ENCODE peak calls at places on chromosomes 12 and 14, in ten cellular contexts. X is SHP77; Z is Right ventricle myocardium superior; N is ELR; R is hypothalamus; Q is fibroblast of the aortic adventitia; L is ovary; T is SIG-M5; P is SK-N-MC; O is activated naive CD8-positive, alpha-beta T cell treated with anti-CD3 and anti-CD28 coated beads, Interleukin-2, amount 50 U/mL, for 24 hours. C is an unnamed sample.

GRCh38 chr14:24859559-24859958 is 190.4 kb downstream of the STXBP6 start:
- DNase-seq in X (no peak), Z (no peak), N (no peak), R (no peak), Q (no peak), L (no peak), T (no peak), P (no peak), O (no peak), C (no peak)

GRCh38 chr14:102993523-102993922 is 63.8 kb downstream of the CDC42BPB start:
- DNase-seq in X (no peak), Z (no peak), N (peak; percentile 90), R (no peak), Q (peak; percentile 28), L (no peak), T (no peak), P (no peak), O (no peak), C (no peak)

GRCh38 chr12:21642707-21643389 is 14.8 kb downstream of the LDHB start:
- DNase-seq in X (no peak), Z (no peak), N (peak; percentile 22), R (no peak), Q (peak; percentile 17), L (no peak), T (no peak), P (no peak), O (no peak), C (no peak)

GRCh38 chr14:80491131-80491530 is 279.8 kb upstream of the DIO2 start:
- DNase-seq in X (no peak), Z (peak; percentile 82), N (peak; percentile 4), R (no peak), Q (peak; percentile 77), L (peak; percentile 67), T (no peak), P (no peak), O (no peak), C (no peak)

GRCh38 chr14:94110552-94111181 is at the start of gene IFI27:
- DNase-seq in X (no peak), Z (no peak), N (peak; percentile 87), R (no peak), Q (peak; percentile 94), L (peak; percentile 53), T (no peak), P (no peak), O (no peak), C (no peak)

GRCh38 chr12:104503191-104503590 is 46.4 kb downstream of the CHST11 start:
- DNase-seq in X (no peak), Z (no peak), N (no peak), R (no peak), Q (no peak), L (no peak), T (no peak), P (no peak), O (no peak), C (no peak)

GRCh38 chr14:71725802-71726638 is 206.2 kb upstream of the RGS6 start:
- DNase-seq in X (no peak), Z (no peak), N (peak; percentile 77), R (no peak), Q (peak; percentile 85), L (no peak), T (no peak), P (peak; percentile 88), O (no peak), C (no peak)

GRCh38 chr12:128783129-128783574 is 40.6 kb downstream of the SLC15A4 start:
- DNase-seq in X (no peak), Z (no peak), N (peak; percentile 48), R (no peak), Q (peak; percentile 16), L (no peak), T (no peak), P (no peak), O (peak; percentile 35), C (no peak)

GRCh38 chr14:101705733-101706508 is 55.6 kb upstream of the PPP2R5C start:
- DNase-seq in X (no peak), Z (peak; percentile 84), N (peak; percentile 34), R (no peak), Q (peak; percentile 16), L (peak; percentile 58), T (no peak), P (no peak), O (peak; percentile 53), C (peak; percentile 53)

GRCh38 chr12:5258498-5258897 is 173.4 kb upstream of the NTF3 start:
- DNase-seq in X (no peak), Z (no peak), N (peak; percentile 71), R (no peak), Q (peak; percentile 18), L (no peak), T (no peak), P (no peak), O (no peak), C (no peak)

GRCh38 chr12:68803948-68804653 is 3.9 kb upstream of the MDM2 start:
- DNase-seq in X (no peak), Z (no peak), N (no peak), R (no peak), Q (no peak), L (no peak), T (no peak), P (no peak), O (no peak), C (no peak)

GRCh38 chr14:92456215-92457017 is 57.2 kb upstream of the RIN3 start:
- DNase-seq in X (peak; percentile 24), Z (peak; percentile 77), N (peak; percentile 86), R (no peak), Q (peak; percentile 77), L (peak; percentile 56), T (no peak), P (no peak), O (no peak), C (no peak)

GRCh38 chr14:99320105-99320572 is 48.1 kb upstream of the BCL11B start:
- DNase-seq in X (no peak), Z (peak; percentile 60), N (peak; percentile 48), R (no peak), Q (peak; percentile 6), L (no peak), T (no peak), P (no peak), O (peak; percentile 84), C (peak; percentile 56)